ENCODE peak calls at places on chromosomes 16 and 17, in four cellular contexts. J is foreskin fibroblast, O is AG09309, W is colonic mucosa. I is an unnamed sample.

GRCh38 chr17:77186141-77186604 is 45.4 kb downstream of the SEC14L1 start:
- DNase-seq in O (no peak), J (no peak), W (no peak), I (no peak)

GRCh38 chr17:68497885-68498319 is 14.3 kb upstream of the PRKAR1A start:
- DNase-seq in W (peak), J (no peak), O (no peak), I (peak)

GRCh38 chr17:48259710-48260291 is 152.2 kb downstream of the SNX11 start:
- DNase-seq in O (no peak), J (no peak), W (peak), I (peak)

GRCh38 chr16:89845417-89845816 is 17.1 kb downstream of the SPIRE2 start:
- DNase-seq in W (no peak), J (no peak), O (no peak), I (no peak)

GRCh38 chr16:63925221-63925620 is 1196.6 kb downstream of the CDH11 start:
- DNase-seq in O (no peak), W (no peak), J (no peak), I (no peak)

GRCh38 chr16:50448522-50448921 is 79.7 kb upstream of the BRD7 start:
- DNase-seq in W (no peak), O (no peak), J (no peak), I (no peak)

GRCh38 chr16:28925386-28926228 is 569 bp upstream of the RABEP2 start:
- DNase-seq in J (peak), O (peak), W (peak), I (peak)

GRCh38 chr16:927406-927805 is 43.4 kb downstream of the LMF1 start:
- DNase-seq in J (no peak), W (no peak), O (no peak), I (no peak)

GRCh38 chr17:70855401-70856054 is 686.2 kb downstream of the KCNJ2 start:
- DNase-seq in J (peak), W (no peak), O (no peak), I (no peak)

GRCh38 chr16:75341934-75342811 is 90.7 kb upstream of the BCAR1 start:
- DNase-seq in O (peak), J (peak), W (peak), I (peak)

GRCh38 chr17:79955961-79956735 is 79.5 kb downstream of the TBC1D16 start:
- DNase-seq in J (no peak), O (no peak), W (no peak), I (no peak)

GRCh38 chr16:70778901-70779309 is 22.1 kb downstream of the VAC14 start:
- DNase-seq in O (peak), J (peak), W (peak), I (no peak)

GRCh38 chr17:1617620-1618174 is 10.9 kb downstream of the SLC43A2 start:
- DNase-seq in W (peak), O (peak), J (peak), I (peak)

GRCh38 chr17:521168-521525 is 168.5 kb upstream of the RPH3AL start:
- DNase-seq in O (peak), J (no peak), W (no peak), I (no peak)

GRCh38 chr17:76688165-76688622 is 22.6 kb downstream of the MXRA7 start:
- DNase-seq in J (no peak), O (no peak), W (no peak), I (no peak)

GRCh38 chr17:83145831-83146230 is 66.4 kb downstream of the METRNL start:
- DNase-seq in J (no peak), W (no peak), O (no peak), I (no peak)

GRCh38 chr16:81544261-81544660 is 99.7 kb downstream of the CMIP start:
- DNase-seq in O (no peak), J (no peak), W (no peak), I (no peak)

GRCh38 chr16:66512589-66513404 is 37.1 kb downstream of the TK2 start:
- DNase-seq in O (no peak), W (no peak), J (peak), I (no peak)

GRCh38 chr17:12619444-12620199 is 46.1 kb upstream of the MYOCD start:
- DNase-seq in O (no peak), W (no peak), J (no peak), I (no peak)

GRCh38 chr17:596763-597644 is 117.6 kb downstream of the VPS53 start:
- DNase-seq in W (no peak), O (no peak), J (peak), I (peak)

GRCh38 chr17:62093188-62094155 is 28.4 kb upstream of the MED13 start:
- DNase-seq in O (peak), J (peak), W (no peak), I (peak)

GRCh38 chr17:15480209-15480608 is 12.8 kb upstream of the CDRT4 start:
- DNase-seq in W (no peak), O (no peak), J (no peak), I (no peak)
- H3K4me3 ChIP-seq in W (no peak), O (no peak), J (no peak), I (no peak)

GRCh38 chr17:45981306-45981705 is 17.7 kb upstream of the STH start:
- DNase-seq in O (no peak), J (no peak), W (no peak), I (no peak)
- H3K4me3 ChIP-seq in O (no peak), J (no peak), W (no peak), I (no peak)

DNA sequence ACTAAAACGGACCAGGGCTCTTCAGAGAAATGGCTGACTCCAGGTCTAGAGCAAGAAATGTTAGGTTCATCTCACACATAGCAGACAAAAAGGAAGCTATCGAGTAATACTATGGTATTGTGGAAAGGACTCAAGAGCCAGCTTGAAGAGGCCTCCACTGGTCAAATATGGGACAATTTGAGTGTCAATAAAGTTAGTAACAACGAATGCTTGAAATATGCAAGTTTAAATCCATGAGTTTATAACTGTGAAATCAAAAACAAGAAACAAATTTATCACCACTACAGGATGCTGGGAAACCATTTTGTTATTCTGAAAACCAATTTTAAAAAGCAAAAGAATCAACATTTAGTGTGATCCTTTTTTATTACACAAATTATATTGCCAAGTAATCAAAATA is 50.4 kb upstream of the ANKFY1 start:
- DNase-seq in J (no peak), O (no peak), W (no peak), I (no peak)
- H3K4me3 ChIP-seq in J (no peak), O (no peak), W (no peak), I (no peak)

GRCh38 chr17:20157078-20157360 is 147.9 kb downstream of the SPECC1 start:
- DNase-seq in W (no peak), J (no peak), O (no peak), I (peak)
- H3K4me3 ChIP-seq in W (peak), J (peak), O (peak), I (peak)

I was measured in small intestine.